ENCODE peak calls at places on chromosomes 6 and 20, in ten cellular contexts. X is choroid plexus epithelial cell; U is Calu3; V is CD8-positive, alpha-beta T cell; G is RWPE1; M is GM20000; F is endothelial cell; L is fibroblast of pulmonary artery; Z is cardiac muscle cell; K is nephron progenitor cell. A is an unnamed sample.

GRCh38 chr20:21100590-21101452 is 5.3 kb downstream of the LINC00237 start:
- DNase-seq in U (no peak), F (no peak), M (peak), Z (peak), X (no peak), V (no peak), G (no peak), L (peak), K (peak), A (no peak)

GRCh38 chr6:36660771-36661471 is 17.6 kb upstream of the CDKN1A start:
- DNase-seq in U (no peak), L (no peak), V (no peak), X (peak), K (peak), G (no peak), F (no peak), M (no peak), Z (peak), A (no peak)

GRCh38 chr6:163738725-163739124 is 324.2 kb downstream of the QKI start:
- DNase-seq in V (no peak), G (no peak), K (no peak), M (no peak), F (no peak), X (peak), U (no peak), L (no peak), Z (no peak), A (no peak)

GRCh38 chr20:37749620-37750403 is 56.0 kb downstream of the CTNNBL1 start:
- DNase-seq in V (no peak), F (no peak), M (no peak), K (no peak), G (no peak), X (peak), L (no peak), U (no peak), Z (no peak), A (no peak)

GRCh38 chr20:24862186-24862585 is 86.9 kb upstream of the CST7 start:
- DNase-seq in K (no peak), X (no peak), L (no peak), U (no peak), M (no peak), G (no peak), V (no peak), Z (no peak), F (no peak), A (no peak)

GRCh38 chr6:34958748-34959147 is 69.7 kb downstream of the ANKS1A start:
- DNase-seq in M (no peak), L (no peak), Z (no peak), U (no peak), G (no peak), K (no peak), V (no peak), X (no peak), F (no peak), A (no peak)

GRCh38 chr6:118744261-118744941 is 93.0 kb upstream of the CEP85L start:
- DNase-seq in Z (peak), K (no peak), U (no peak), X (no peak), F (no peak), G (no peak), V (no peak), L (no peak), M (no peak), A (no peak)

GRCh38 chr20:24735263-24735662 is 213.8 kb upstream of the CST7 start:
- DNase-seq in V (no peak), G (no peak), Z (peak), F (no peak), X (no peak), L (no peak), M (no peak), K (no peak), U (no peak), A (no peak)

GRCh38 chr20:24465730-24466129 is 3.7 kb upstream of the SYNDIG1 start:
- DNase-seq in V (no peak), F (no peak), G (no peak), U (no peak), L (peak), M (no peak), Z (peak), X (peak), K (no peak), A (no peak)

GRCh38 chr6:136403166-136403980 is 113.7 kb upstream of the BCLAF1 start:
- DNase-seq in K (no peak), M (no peak), Z (peak), U (peak), V (no peak), L (peak), G (peak), X (peak), F (no peak), A (no peak)

GRCh38 chr20:34017610-34018009 is 23.9 kb downstream of the RALY start:
- DNase-seq in Z (peak), X (peak), K (no peak), G (peak), F (no peak), V (no peak), U (no peak), M (no peak), L (peak), A (no peak)

GRCh38 chr20:23147647-23147963 is 61.5 kb upstream of the CD93 start:
- DNase-seq in X (no peak), M (no peak), K (no peak), Z (no peak), F (no peak), V (no peak), G (no peak), L (no peak), U (no peak), A (no peak)

GRCh38 chr20:51526105-51526470 is 16.4 kb downstream of the NFATC2 start:
- DNase-seq in U (no peak), M (no peak), X (no peak), F (no peak), K (no peak), Z (no peak), L (no peak), V (no peak), G (no peak), A (no peak)

GRCh38 chr6:89433637-89434499 is 916 bp downstream of the ANKRD6 start:
- DNase-seq in F (peak), M (peak), G (no peak), L (no peak), K (peak), U (peak), Z (peak), X (no peak), V (peak), A (no peak)

GRCh38 chr6:39956951-39957350 is 22.7 kb upstream of the MOCS1 start:
- DNase-seq in F (no peak), M (no peak), Z (peak), X (peak), G (peak), K (no peak), V (no peak), U (no peak), L (peak), A (no peak)

GRCh38 chr20:8082999-8083398 is 49.1 kb upstream of the PLCB1 start:
- DNase-seq in K (no peak), Z (peak), G (no peak), U (no peak), L (peak), F (no peak), X (peak), V (no peak), M (no peak), A (no peak)

GRCh38 chr20:58306421-58307261 is 2.9 kb upstream of the RAB22A start:
- DNase-seq in K (no peak), G (peak), M (peak), Z (peak), X (peak), V (peak), U (peak), L (peak), F (no peak), A (no peak)

GRCh38 chr6:166614589-166614988 is 12.5 kb downstream of the RPS6KA2 start:
- DNase-seq in L (peak), F (no peak), Z (peak), V (no peak), G (no peak), K (no peak), M (no peak), U (no peak), X (no peak), A (no peak)

GRCh38 chr20:41352106-41352505 is 11.5 kb downstream of the LPIN3 start:
- DNase-seq in M (no peak), L (no peak), K (no peak), X (no peak), F (no peak), U (no peak), Z (no peak), G (no peak), V (no peak), A (no peak)

GRCh38 chr6:130796313-130796905 is 30.8 kb upstream of the SMLR1 start:
- DNase-seq in M (no peak), X (peak), V (no peak), K (no peak), L (peak), U (peak), G (peak), F (no peak), Z (peak), A (no peak)

GRCh38 chr6:7721654-7722053 is 4.2 kb upstream of the BMP6 start:
- DNase-seq in X (peak), U (no peak), V (no peak), K (no peak), M (peak), G (no peak), Z (peak), F (no peak), L (peak), A (no peak)

GRCh38 chr6:90428514-90428913 is 131.9 kb upstream of the BACH2 start:
- DNase-seq in X (no peak), U (no peak), G (peak), K (no peak), L (no peak), F (no peak), V (no peak), Z (no peak), M (no peak), A (no peak)

GRCh38 chr20:24965065-24965919 is 16.2 kb downstream of the CST7 start:
- DNase-seq in X (no peak), F (no peak), L (no peak), K (no peak), G (no peak), V (no peak), Z (no peak), M (no peak), U (no peak), A (no peak)

GRCh38 chr6:160172704-160173103 is 51.1 kb downstream of the SLC22A1 start:
- DNase-seq in V (no peak), M (no peak), X (no peak), K (no peak), Z (no peak), G (no peak), L (no peak), U (no peak), F (no peak), A (no peak)

GRCh38 chr20:3794701-3795420 is 1.2 kb upstream of the CDC25B start:
- DNase-seq in V (no peak), X (no peak), M (no peak), L (no peak), G (no peak), U (no peak), Z (no peak), K (no peak), F (no peak), A (no peak)

GRCh38 chr6:13593103-13593502 is 18.7 kb downstream of the SIRT5 start:
- DNase-seq in G (no peak), M (no peak), K (no peak), V (no peak), X (no peak), U (no peak), Z (no peak), L (no peak), F (no peak), A (no peak)

GRCh38 chr6:158645064-158646022 is 800 bp upstream of the DYNLT1 start:
- DNase-seq in L (no peak), F (no peak), G (no peak), Z (no peak), X (no peak), M (no peak), U (no peak), K (no peak), V (peak), A (peak)

GRCh38 chr20:38418509-38419204 is 16.5 kb downstream of the SNHG17 start:
- DNase-seq in G (no peak), Z (peak), V (no peak), X (peak), F (no peak), L (peak), K (no peak), U (no peak), M (no peak), A (no peak)

GRCh38 chr6:72911463-72912153 is 289.7 kb downstream of the KCNQ5 start:
- DNase-seq in V (no peak), M (no peak), Z (peak), X (peak), F (no peak), G (no peak), K (no peak), L (peak), U (no peak), A (no peak)

GRCh38 chr6:89321571-89321970 is 6.5 kb upstream of the GABRR2 start:
- DNase-seq in Z (peak), L (no peak), K (no peak), M (peak), F (no peak), G (no peak), X (no peak), U (no peak), V (no peak), A (no peak)

GRCh38 chr20:32432277-32432676 is 74.1 kb downstream of the ASXL1 start:
- DNase-seq in K (no peak), X (no peak), M (no peak), F (no peak), U (no peak), L (no peak), G (no peak), V (no peak), Z (no peak), A (no peak)

DNA sequence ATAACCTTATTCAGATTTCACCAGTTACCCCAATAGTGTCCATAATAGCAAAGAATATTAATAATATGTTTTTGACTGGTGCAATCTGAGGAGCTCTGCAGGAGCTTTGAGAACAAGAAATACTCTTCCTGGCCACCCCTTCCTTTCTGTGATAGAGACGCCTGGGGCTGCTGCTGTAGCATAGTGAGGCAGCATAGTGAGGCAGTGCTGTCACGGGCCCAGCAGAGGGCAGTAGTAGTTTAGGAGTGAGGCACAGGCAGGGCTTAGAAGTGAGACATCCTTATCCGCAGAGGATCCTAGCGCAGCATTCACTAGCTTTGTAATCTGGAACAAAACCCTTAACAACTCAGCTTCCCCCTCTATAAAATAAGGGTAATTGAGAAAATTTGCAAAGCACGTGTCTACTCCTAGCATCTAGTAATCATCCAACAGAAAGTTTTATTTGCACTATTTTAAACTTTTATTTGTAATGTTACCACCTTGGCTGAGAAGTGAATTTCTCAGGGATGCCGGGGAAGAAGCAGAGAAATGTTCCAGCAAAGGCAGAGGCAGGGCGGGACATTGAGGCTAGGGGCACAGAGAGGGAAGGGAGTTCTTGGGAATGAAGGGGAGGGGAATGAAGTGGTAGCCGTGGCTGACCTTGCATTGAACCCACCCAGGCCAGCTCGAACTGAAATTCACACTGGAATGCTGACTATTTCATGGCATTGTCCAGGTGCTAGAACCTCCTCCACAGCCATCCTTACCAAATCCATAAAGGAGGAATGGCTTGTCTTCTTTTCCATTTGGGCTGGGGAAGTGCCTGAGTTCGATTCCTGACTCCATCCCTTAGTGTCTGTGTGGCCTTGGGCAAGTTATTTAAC is 78.8 kb downstream of the CDS2 start:
- DNase-seq in M (peak), Z (peak), L (peak), G (peak), K (peak), V (peak), X (peak), U (peak), F (peak), A (peak)
- TF ChIP-seq CTCF in M (peak), Z (peak), L (peak), G (peak), K (peak), V (peak), X (peak), U (peak), F (peak), A (peak)

GRCh38 chr20:44858959-44859358 is 26.5 kb upstream of the YWHAB start:
- DNase-seq in F (no peak), M (no peak), Z (peak), V (no peak), L (no peak), U (no peak), G (no peak), K (no peak), X (peak), A (no peak)
- TF ChIP-seq CTCF in F (no peak), M (no peak), Z (no peak), V (no peak), L (no peak), U (no peak), G (no peak), K (no peak), X (no peak), A (no peak)

DNA sequence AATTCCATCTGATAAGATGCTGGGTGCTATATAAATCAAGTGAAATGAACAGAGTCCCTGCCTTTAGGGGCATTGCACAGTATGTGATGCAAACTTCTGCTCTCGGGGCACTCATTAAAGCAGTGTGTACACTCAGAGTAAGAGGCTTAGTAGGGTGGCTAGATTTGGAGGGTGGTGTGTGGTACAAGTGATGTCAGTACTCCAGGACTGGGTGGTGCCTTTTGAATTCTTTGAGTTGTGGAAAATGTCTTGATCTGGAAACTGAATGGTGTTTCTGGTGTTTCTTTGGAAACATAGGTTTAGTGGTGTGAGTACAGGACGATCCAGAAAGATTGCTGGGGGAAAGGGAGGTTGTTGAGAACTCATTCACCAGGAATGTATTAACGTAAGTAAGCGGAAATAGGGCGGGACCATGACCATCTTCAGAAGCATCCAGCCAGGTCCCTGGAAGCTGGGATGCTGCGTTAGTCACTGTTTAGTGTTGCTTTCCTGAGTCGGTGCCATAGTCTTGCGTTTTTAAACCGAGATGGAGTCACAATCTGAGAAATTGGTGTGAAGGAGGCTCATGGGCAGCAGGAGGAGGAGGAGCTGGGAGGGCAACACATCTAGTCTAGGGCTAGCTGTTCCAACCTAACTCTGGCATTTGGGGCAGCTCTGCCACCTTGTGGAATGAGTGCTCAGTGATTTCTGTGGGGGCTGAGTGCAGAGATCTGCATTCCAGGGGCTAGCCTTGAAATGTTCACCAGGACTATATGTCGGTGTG is 70.3 kb downstream of the SCAND1 start:
- DNase-seq in M (peak), F (peak), V (peak), U (peak), X (peak), G (peak), L (peak), Z (peak), K (peak), A (peak)
- TF ChIP-seq CTCF in M (peak), F (no peak), V (peak), U (peak), X (peak), G (peak), L (peak), Z (peak), K (peak), A (no peak)

GRCh38 chr6:43174263-43175112 is 3.4 kb downstream of the SRF start:
- DNase-seq in X (peak), M (peak), L (peak), F (peak), K (peak), G (peak), U (peak), V (peak), Z (peak), A (peak)
- TF ChIP-seq CTCF in X (peak), M (no peak), L (no peak), F (no peak), K (no peak), G (no peak), U (no peak), V (no peak), Z (peak), A (no peak)

DNA sequence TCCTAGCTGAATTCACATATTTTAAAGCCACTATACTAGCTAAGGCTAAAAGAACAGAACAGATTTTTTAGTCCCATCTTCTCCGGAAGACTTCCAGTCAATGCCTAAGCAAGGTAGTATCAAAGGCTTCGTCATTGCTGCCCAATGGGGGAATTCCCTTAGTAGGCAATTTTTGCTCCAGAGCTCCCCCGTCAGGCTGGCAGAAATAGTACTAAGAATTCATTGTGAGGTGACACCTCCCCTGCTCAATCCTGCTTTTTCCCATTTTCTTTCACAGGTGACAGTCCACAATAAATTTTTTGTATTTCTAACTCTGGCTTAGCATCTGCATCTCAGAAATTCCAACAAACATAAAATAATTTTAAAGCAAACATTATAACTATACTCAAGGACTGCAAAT is 52.8 kb upstream of the SRSF6 start:
- DNase-seq in F (no peak), M (peak), L (peak), Z (peak), V (no peak), K (no peak), U (peak), X (no peak), G (peak), A (no peak)
- TF ChIP-seq CTCF in F (peak), M (peak), L (peak), Z (peak), V (no peak), K (no peak), U (peak), X (peak), G (peak), A (no peak)